ENCODE peak calls at places on chromosomes 7 and 10, in eight cellular contexts. One of them, this sample, is unnamed. For H3K36me3, the result is how much of the 10 kb centered on the place peaks cover.

GRCh38 chr10:84388148-84388547 is 59.8 kb downstream of the CCSER2 start:
- DNase-seq in lower lobe of right lung: no peak
- DNase-seq in PC-3: no peak
- DNase-seq in ascending aorta: no peak
- DNase-seq in stomach: no peak
- DNase-seq in heart right ventricle: no peak
- DNase-seq in breast epithelium: no peak
- DNase-seq in colonic mucosa: no peak
- DNase-seq in this sample: no peak

GRCh38 chr7:1024876-1025746 is 19.2 kb upstream of the GPR146 start:
- DNase-seq in ascending aorta: no peak
- DNase-seq in stomach: no peak
- DNase-seq in heart right ventricle: no peak
- DNase-seq in breast epithelium: no peak
- DNase-seq in lower lobe of right lung: no peak
- DNase-seq in colonic mucosa: no peak
- DNase-seq in PC-3: no peak
- DNase-seq in this sample: no peak

GRCh38 chr10:6047847-6048246 is 14.3 kb downstream of the IL2RA start:
- DNase-seq in colonic mucosa: peak
- DNase-seq in stomach: no peak
- DNase-seq in heart right ventricle: no peak
- DNase-seq in ascending aorta: no peak
- DNase-seq in lower lobe of right lung: no peak
- DNase-seq in breast epithelium: no peak
- DNase-seq in PC-3: no peak
- DNase-seq in this sample: no peak

GRCh38 chr7:153537271-153537670 is 514.9 kb upstream of the DPP6 start:
- DNase-seq in colonic mucosa: no peak
- DNase-seq in PC-3: no peak
- DNase-seq in breast epithelium: no peak
- DNase-seq in heart right ventricle: no peak
- DNase-seq in ascending aorta: no peak
- DNase-seq in lower lobe of right lung: no peak
- DNase-seq in stomach: no peak
- DNase-seq in this sample: no peak

GRCh38 chr10:126073606-126074005 is 177.2 kb downstream of the FANK1 start:
- DNase-seq in stomach: no peak
- DNase-seq in breast epithelium: no peak
- DNase-seq in ascending aorta: no peak
- DNase-seq in lower lobe of right lung: no peak
- DNase-seq in colonic mucosa: no peak
- DNase-seq in PC-3: peak
- DNase-seq in heart right ventricle: no peak
- DNase-seq in this sample: peak

GRCh38 chr7:99990417-99990816 is 14.6 kb upstream of the AZGP1 start:
- DNase-seq in colonic mucosa: no peak
- DNase-seq in lower lobe of right lung: no peak
- DNase-seq in PC-3: no peak
- DNase-seq in ascending aorta: no peak
- DNase-seq in breast epithelium: no peak
- DNase-seq in stomach: no peak
- DNase-seq in heart right ventricle: no peak
- DNase-seq in this sample: no peak

GRCh38 chr10:94300042-94300441 is 62.7 kb downstream of the NOC3L start:
- DNase-seq in colonic mucosa: no peak
- DNase-seq in heart right ventricle: no peak
- DNase-seq in stomach: no peak
- DNase-seq in ascending aorta: no peak
- DNase-seq in PC-3: no peak
- DNase-seq in lower lobe of right lung: no peak
- DNase-seq in breast epithelium: no peak
- DNase-seq in this sample: no peak

GRCh38 chr7:107394301-107394700 is 75.6 kb upstream of the GPR22 start:
- DNase-seq in stomach: no peak
- DNase-seq in ascending aorta: no peak
- DNase-seq in lower lobe of right lung: no peak
- DNase-seq in breast epithelium: no peak
- DNase-seq in colonic mucosa: no peak
- DNase-seq in heart right ventricle: no peak
- DNase-seq in PC-3: no peak
- DNase-seq in this sample: no peak

GRCh38 chr10:116071453-116072148 is 201.4 kb downstream of the GFRA1 start:
- DNase-seq in colonic mucosa: no peak
- DNase-seq in breast epithelium: no peak
- DNase-seq in stomach: no peak
- DNase-seq in ascending aorta: no peak
- DNase-seq in lower lobe of right lung: no peak
- DNase-seq in heart right ventricle: no peak
- DNase-seq in PC-3: no peak
- DNase-seq in this sample: no peak

GRCh38 chr10:27252267-27253000 is 11.8 kb upstream of the ACBD5 start:
- DNase-seq in ascending aorta: no peak
- DNase-seq in PC-3: no peak
- DNase-seq in heart right ventricle: peak
- DNase-seq in stomach: peak
- DNase-seq in lower lobe of right lung: peak
- DNase-seq in colonic mucosa: peak
- DNase-seq in breast epithelium: peak
- DNase-seq in this sample: peak

GRCh38 chr10:27258492-27258837 is 17.9 kb upstream of the ACBD5 start:
- DNase-seq in stomach: no peak
- DNase-seq in ascending aorta: no peak
- DNase-seq in lower lobe of right lung: no peak
- DNase-seq in colonic mucosa: no peak
- DNase-seq in PC-3: no peak
- DNase-seq in breast epithelium: no peak
- DNase-seq in heart right ventricle: no peak
- DNase-seq in this sample: no peak

GRCh38 chr10:27258838-27259532 is 18.4 kb upstream of the ACBD5 start:
- DNase-seq in breast epithelium: no peak
- DNase-seq in heart right ventricle: no peak
- DNase-seq in lower lobe of right lung: no peak
- DNase-seq in PC-3: no peak
- DNase-seq in colonic mucosa: no peak
- DNase-seq in stomach: peak
- DNase-seq in ascending aorta: no peak
- DNase-seq in this sample: no peak

GRCh38 chr10:27256299-27256698 is 15.7 kb upstream of the ACBD5 start:
- DNase-seq in ascending aorta: no peak
- DNase-seq in breast epithelium: no peak
- DNase-seq in heart right ventricle: no peak
- DNase-seq in lower lobe of right lung: no peak
- DNase-seq in PC-3: no peak
- DNase-seq in stomach: no peak
- DNase-seq in colonic mucosa: no peak
- DNase-seq in this sample: no peak

DNA sequence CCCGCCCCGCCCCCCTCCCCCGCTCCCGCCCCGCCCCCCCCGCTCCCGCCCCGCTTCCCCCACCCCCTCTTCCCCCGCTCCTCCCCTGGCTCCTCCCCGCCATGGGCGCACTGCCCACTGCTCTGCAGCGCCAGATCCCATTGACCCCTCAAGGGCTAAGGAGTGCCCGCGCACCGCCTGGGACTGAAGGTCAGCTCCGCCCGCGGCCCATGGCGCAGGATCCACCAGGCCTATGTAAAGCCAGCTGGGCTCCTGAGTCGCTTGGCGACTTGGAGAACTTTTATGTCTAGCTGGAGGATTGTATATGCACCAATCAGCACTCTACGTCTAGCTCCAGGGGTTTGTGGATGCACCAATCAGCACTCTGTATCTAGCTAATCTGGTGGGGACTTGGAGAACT is 16.2 kb upstream of the ACBD5 start:
- DNase-seq in breast epithelium: no peak
- DNase-seq in lower lobe of right lung: no peak
- DNase-seq in colonic mucosa: no peak
- DNase-seq in stomach: no peak
- DNase-seq in heart right ventricle: no peak
- DNase-seq in PC-3: no peak
- DNase-seq in ascending aorta: no peak
- DNase-seq in this sample: no peak
- H3K4me3 ChIP-seq in breast epithelium: no peak
- H3K4me3 ChIP-seq in lower lobe of right lung: no peak
- H3K4me3 ChIP-seq in colonic mucosa: no peak
- H3K4me3 ChIP-seq in stomach: no peak
- H3K4me3 ChIP-seq in heart right ventricle: no peak
- H3K4me3 ChIP-seq in PC-3: no peak
- H3K4me3 ChIP-seq in ascending aorta: no peak
- H3K4me3 ChIP-seq in this sample: no peak

GRCh38 chr10:13099666-13100348 is at the start of gene OPTN:
- DNase-seq in breast epithelium: peak
- DNase-seq in ascending aorta: peak
- DNase-seq in colonic mucosa: peak
- DNase-seq in PC-3: peak
- DNase-seq in lower lobe of right lung: peak
- DNase-seq in stomach: peak
- DNase-seq in heart right ventricle: peak
- DNase-seq in this sample: peak
- TF ChIP-seq CTCF in breast epithelium: peak
- TF ChIP-seq CTCF in ascending aorta: peak
- TF ChIP-seq CTCF in colonic mucosa: peak
- TF ChIP-seq CTCF in PC-3: peak
- TF ChIP-seq CTCF in lower lobe of right lung: peak
- TF ChIP-seq CTCF in stomach: peak
- TF ChIP-seq CTCF in heart right ventricle: peak
- TF ChIP-seq CTCF in this sample: peak

GRCh38 chr7:106018566-106019338 is 55.7 kb downstream of the CDHR3 start:
- DNase-seq in colonic mucosa: no peak
- DNase-seq in heart right ventricle: no peak
- DNase-seq in lower lobe of right lung: no peak
- DNase-seq in stomach: no peak
- DNase-seq in breast epithelium: no peak
- DNase-seq in ascending aorta: no peak
- DNase-seq in PC-3: no peak
- DNase-seq in this sample: no peak

GRCh38 chr7:106022193-106022821 is 59.2 kb downstream of the CDHR3 start:
- DNase-seq in breast epithelium: no peak
- DNase-seq in colonic mucosa: no peak
- DNase-seq in PC-3: no peak
- DNase-seq in lower lobe of right lung: no peak
- DNase-seq in ascending aorta: no peak
- DNase-seq in stomach: peak
- DNase-seq in heart right ventricle: no peak
- DNase-seq in this sample: no peak

GRCh38 chr7:106021211-106022067 is 58.4 kb downstream of the CDHR3 start:
- DNase-seq in lower lobe of right lung: no peak
- DNase-seq in PC-3: no peak
- DNase-seq in colonic mucosa: no peak
- DNase-seq in heart right ventricle: no peak
- DNase-seq in breast epithelium: no peak
- DNase-seq in stomach: no peak
- DNase-seq in ascending aorta: no peak
- DNase-seq in this sample: no peak

GRCh38 chr7:106026101-106026500 is 63.0 kb downstream of the CDHR3 start:
- DNase-seq in PC-3: no peak
- DNase-seq in stomach: no peak
- DNase-seq in heart right ventricle: no peak
- DNase-seq in ascending aorta: no peak
- DNase-seq in lower lobe of right lung: no peak
- DNase-seq in colonic mucosa: no peak
- DNase-seq in breast epithelium: no peak
- DNase-seq in this sample: no peak

DNA sequence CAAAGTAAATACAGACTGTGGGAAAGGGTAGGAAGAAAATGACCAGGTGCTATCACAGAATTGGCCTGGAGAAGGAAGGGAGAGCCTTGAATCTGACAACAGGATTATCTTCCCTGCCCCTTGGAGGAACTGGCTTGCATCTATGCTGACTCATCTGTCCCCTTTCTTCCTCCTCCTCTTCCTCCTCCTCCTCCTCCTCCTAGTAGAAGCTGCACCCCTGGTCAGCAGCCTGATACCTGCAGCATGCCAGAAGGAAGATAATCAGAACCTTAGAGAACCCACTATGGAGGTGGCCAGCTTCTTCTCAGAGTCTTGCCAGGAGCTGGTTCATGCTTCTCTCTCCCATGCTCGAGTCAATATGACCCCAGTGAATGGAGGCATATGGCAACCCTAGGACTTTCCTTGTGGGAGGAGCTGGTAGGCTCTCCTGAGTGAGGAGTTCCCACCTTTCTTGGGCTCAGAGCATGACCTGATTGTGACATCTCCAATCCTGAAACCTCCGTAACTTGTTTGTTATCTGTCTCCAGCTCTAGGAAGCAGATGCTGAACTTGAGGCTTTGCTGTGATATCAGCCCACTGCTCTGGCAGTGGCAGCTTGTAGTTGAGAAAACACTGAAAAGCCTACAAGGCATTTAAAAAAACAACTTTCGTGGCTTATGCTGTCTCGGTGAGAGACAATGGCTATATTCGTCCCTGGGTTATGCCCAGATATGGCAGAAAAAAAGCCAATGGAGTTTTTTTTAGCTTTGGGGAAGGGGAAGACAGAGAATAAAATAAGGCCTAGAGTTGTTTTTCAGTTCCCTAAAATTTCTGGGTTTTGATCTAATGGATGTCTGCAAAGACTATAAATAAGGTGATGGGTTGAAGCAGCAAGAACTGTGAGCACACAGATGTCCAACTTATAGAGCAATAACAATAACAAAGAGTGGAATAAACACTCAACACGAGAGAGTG is 60.6 kb downstream of the CDHR3 start:
- DNase-seq in heart right ventricle: no peak
- DNase-seq in breast epithelium: no peak
- DNase-seq in lower lobe of right lung: no peak
- DNase-seq in ascending aorta: no peak
- DNase-seq in colonic mucosa: no peak
- DNase-seq in PC-3: no peak
- DNase-seq in stomach: no peak
- DNase-seq in this sample: no peak
- H3K36me3 ChIP-seq in heart right ventricle: under half
- H3K36me3 ChIP-seq in breast epithelium: under half
- H3K36me3 ChIP-seq in lower lobe of right lung: under half
- H3K36me3 ChIP-seq in ascending aorta: under half
- H3K36me3 ChIP-seq in colonic mucosa: under half
- H3K36me3 ChIP-seq in PC-3: under half
- H3K36me3 ChIP-seq in stomach: under half
- H3K36me3 ChIP-seq in this sample: under half

GRCh38 chr10:53023411-53023810 is 250.8 kb upstream of the MBL2 start:
- DNase-seq in breast epithelium: no peak
- DNase-seq in colonic mucosa: no peak
- DNase-seq in lower lobe of right lung: no peak
- DNase-seq in ascending aorta: no peak
- DNase-seq in heart right ventricle: no peak
- DNase-seq in stomach: no peak
- DNase-seq in PC-3: peak
- DNase-seq in this sample: peak

GRCh38 chr10:53022663-53023088 is 250.1 kb upstream of the MBL2 start:
- DNase-seq in colonic mucosa: no peak
- DNase-seq in lower lobe of right lung: no peak
- DNase-seq in stomach: no peak
- DNase-seq in PC-3: no peak
- DNase-seq in ascending aorta: no peak
- DNase-seq in heart right ventricle: no peak
- DNase-seq in breast epithelium: no peak
- DNase-seq in this sample: no peak

DNA sequence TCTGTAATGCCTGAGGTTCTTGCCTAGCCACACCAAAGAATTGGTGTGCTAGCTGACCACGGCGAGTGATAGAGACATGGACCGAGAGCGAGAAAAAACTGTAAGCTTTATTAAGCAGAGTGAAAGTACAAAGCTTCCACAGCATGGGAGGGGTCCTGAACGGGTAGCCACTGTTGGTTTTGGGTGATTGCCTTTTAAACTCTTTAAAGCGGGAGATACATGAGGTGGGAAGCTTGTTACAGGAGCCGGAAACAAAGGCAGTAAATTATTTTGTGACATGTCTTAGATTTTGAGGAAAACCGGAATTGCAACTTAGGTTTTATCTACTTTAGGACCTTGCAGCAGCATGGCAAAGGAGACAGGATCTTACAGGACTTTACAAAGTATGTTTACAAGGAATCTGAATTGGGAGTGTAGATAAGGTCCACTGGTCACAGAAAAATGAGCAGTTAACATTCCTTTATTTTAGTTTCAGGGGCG is 252.6 kb upstream of the MBL2 start:
- DNase-seq in PC-3: peak
- DNase-seq in breast epithelium: no peak
- DNase-seq in ascending aorta: no peak
- DNase-seq in colonic mucosa: no peak
- DNase-seq in stomach: no peak
- DNase-seq in heart right ventricle: no peak
- DNase-seq in lower lobe of right lung: no peak
- DNase-seq in this sample: no peak
- H3K4me3 ChIP-seq in PC-3: peak
- H3K4me3 ChIP-seq in breast epithelium: peak
- H3K4me3 ChIP-seq in ascending aorta: peak
- H3K4me3 ChIP-seq in colonic mucosa: no peak
- H3K4me3 ChIP-seq in stomach: no peak
- H3K4me3 ChIP-seq in heart right ventricle: peak
- H3K4me3 ChIP-seq in lower lobe of right lung: peak
- H3K4me3 ChIP-seq in this sample: peak